ENCODE peak calls at places on chromosomes 4 and X, in five cellular contexts. H, M, K, L and J are unnamed samples. For H3K4me1, the result is how much of the 10 kb centered on the place peaks cover.

GRCh38 chr4:1711906-1712215 is 258 bp downstream of the SLBP start:
- DNase-seq in H (no peak), M (no peak), K (no peak), L (peak), J (no peak)

GRCh38 chrX:15336023-15336413 is 695 bp upstream of the PIGA start:
- DNase-seq in H (peak), M (no peak), K (no peak), L (peak), J (peak)

GRCh38 chr4:138609943-138610350 is 367.8 kb upstream of the SLC7A11 start:
- DNase-seq in H (no peak), M (peak), K (no peak), L (no peak), J (no peak)

GRCh38 chr4:148068065-148068911 is 336.4 kb downstream of the ARHGAP10 start:
- DNase-seq in H (no peak), M (no peak), K (no peak), L (no peak), J (no peak)

GRCh38 chr4:147782087-147782781 is 50.3 kb downstream of the ARHGAP10 start:
- DNase-seq in H (no peak), M (no peak), K (no peak), L (peak), J (no peak)

GRCh38 chr4:1960170-1960825 is 48.5 kb downstream of the NELFA start:
- DNase-seq in H (no peak), M (no peak), K (no peak), L (no peak), J (peak)

GRCh38 chr4:751676-752075 is 46.0 kb downstream of the PCGF3 start:
- DNase-seq in H (no peak), M (no peak), K (no peak), L (no peak), J (no peak)

GRCh38 chr4:89284828-89285227 is 22.8 kb downstream of the GPRIN3 start:
- DNase-seq in H (no peak), M (peak), K (no peak), L (no peak), J (no peak)

GRCh38 chr4:5143940-5144339 is 92.7 kb downstream of the STK32B start:
- DNase-seq in H (no peak), M (no peak), K (peak), L (no peak), J (no peak)

GRCh38 chr4:100288811-100289529 is 98.7 kb upstream of the DDIT4L start:
- DNase-seq in H (no peak), M (no peak), K (no peak), L (no peak), J (no peak)

GRCh38 chrX:45843518-45843917 is 642.8 kb upstream of the DIPK2B start:
- DNase-seq in H (no peak), M (no peak), K (no peak), L (peak), J (no peak)

GRCh38 chr4:83109480-83110221 is 4.9 kb downstream of the PLAC8 start:
- DNase-seq in H (peak), M (peak), K (no peak), L (peak), J (peak)

GRCh38 chr4:118969359-118969758 is 80.7 kb downstream of the SYNPO2 start:
- DNase-seq in H (peak), M (peak), K (no peak), L (no peak), J (peak)

GRCh38 chr4:40301592-40301991 is 33.5 kb upstream of the CHRNA9 start:
- DNase-seq in H (peak), M (no peak), K (no peak), L (peak), J (no peak)
- H3K4me1 ChIP-seq in H (under half), M (under half), K (under half), L (half or more), J (under half)

DNA sequence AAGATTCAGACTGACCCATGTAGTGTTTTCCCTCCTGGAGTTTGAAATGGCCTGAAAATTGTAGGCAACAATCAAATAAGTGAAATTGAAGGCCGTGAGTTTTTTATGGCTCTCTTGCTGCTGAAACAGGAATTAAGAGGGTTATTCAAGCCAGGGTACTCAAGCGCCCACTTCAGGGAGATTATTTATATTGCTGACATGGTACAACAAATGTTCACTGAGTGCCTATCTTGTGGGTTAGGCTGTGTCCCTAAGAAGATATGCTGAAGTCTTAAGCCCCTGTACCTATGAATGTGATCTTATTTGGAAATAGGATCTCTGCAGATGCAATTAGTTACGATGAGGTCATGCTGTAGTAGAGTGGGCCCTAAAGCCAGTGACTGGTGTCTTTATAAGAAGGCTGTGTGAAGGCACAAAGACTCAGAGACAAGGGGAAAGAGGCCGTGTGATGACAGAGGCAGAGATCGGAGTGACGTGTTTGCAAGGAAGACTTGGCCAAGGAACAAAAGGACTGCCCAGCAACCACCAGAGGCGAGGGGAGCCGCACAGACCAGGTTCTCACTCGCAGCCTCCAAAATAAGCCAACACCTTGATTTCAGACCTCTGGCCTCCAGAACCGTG is 72.9 kb downstream of the MED28 start:
- DNase-seq in H (no peak), M (no peak), K (no peak), L (no peak), J (no peak)
- H3K27ac ChIP-seq in H (no peak), M (no peak), K (no peak), L (no peak), J (no peak)

GRCh38 chr4:145484240-145484846 is 2.7 kb downstream of the SMAD1 start:
- DNase-seq in H (no peak), M (no peak), K (no peak), L (no peak), J (no peak)

GRCh38 chr4:145488310-145488709 is 6.7 kb downstream of the SMAD1 start:
- DNase-seq in H (no peak), M (no peak), K (no peak), L (no peak), J (no peak)

GRCh38 chr4:145486603-145487002 is 5.0 kb downstream of the SMAD1 start:
- DNase-seq in H (no peak), M (no peak), K (no peak), L (no peak), J (no peak)

GRCh38 chr4:145485120-145485519 is 3.5 kb downstream of the SMAD1 start:
- DNase-seq in H (no peak), M (no peak), K (no peak), L (no peak), J (no peak)

GRCh38 chr4:145487626-145488025 is 6.0 kb downstream of the SMAD1 start:
- DNase-seq in H (no peak), M (no peak), K (no peak), L (peak), J (no peak)
- H3K4me1 ChIP-seq in H (half or more), M (under half), K (under half), L (under half), J (under half)

GRCh38 chr4:20046179-20046578 is 205.5 kb upstream of the SLIT2 start:
- DNase-seq in H (no peak), M (no peak), K (no peak), L (no peak), J (no peak)

GRCh38 chr4:20044936-20045335 is 206.8 kb upstream of the SLIT2 start:
- DNase-seq in H (no peak), M (no peak), K (no peak), L (no peak), J (no peak)

GRCh38 chr4:20044502-20044911 is 207.2 kb upstream of the SLIT2 start:
- DNase-seq in H (no peak), M (no peak), K (no peak), L (no peak), J (no peak)

GRCh38 chr4:20043992-20044391 is 207.7 kb upstream of the SLIT2 start:
- DNase-seq in H (no peak), M (no peak), K (no peak), L (no peak), J (no peak)

DNA sequence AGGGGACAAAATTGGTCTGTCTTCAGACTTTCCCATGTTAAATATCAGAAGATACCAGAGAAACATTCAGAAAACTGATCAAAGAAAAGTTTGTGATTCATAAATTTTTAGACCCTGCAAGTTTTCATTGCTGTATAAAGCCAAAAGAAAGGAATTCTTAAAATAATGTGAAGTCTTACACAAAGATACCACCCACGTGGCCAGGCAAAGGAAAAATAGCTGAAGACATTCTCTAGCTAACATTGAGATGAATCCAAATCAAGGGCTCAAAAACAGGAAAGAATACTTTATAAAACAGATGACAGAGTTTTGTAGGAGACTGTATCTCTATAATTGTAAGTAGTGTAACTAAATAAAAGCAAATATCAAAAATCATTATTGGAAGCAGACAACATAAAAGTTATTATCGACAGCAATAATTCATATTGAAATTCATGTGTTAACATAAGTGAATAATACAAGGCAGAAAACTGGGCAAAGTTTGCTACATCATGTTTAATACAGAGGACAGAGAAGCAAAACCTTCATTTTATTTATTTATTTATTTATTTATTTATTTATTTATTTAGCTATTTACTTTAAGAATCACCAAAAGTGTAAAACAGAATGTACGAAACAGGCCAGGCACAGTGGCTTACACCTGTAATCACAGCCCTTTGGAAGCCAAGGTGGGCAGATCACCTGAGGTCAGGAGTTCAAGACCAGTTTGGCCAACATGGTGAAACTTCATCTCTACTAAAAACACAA is 204.6 kb upstream of the SLIT2 start:
- DNase-seq in H (no peak), M (no peak), K (no peak), L (no peak), J (no peak)
- H3K27ac ChIP-seq in H (no peak), M (no peak), K (no peak), L (no peak), J (no peak)

DNA sequence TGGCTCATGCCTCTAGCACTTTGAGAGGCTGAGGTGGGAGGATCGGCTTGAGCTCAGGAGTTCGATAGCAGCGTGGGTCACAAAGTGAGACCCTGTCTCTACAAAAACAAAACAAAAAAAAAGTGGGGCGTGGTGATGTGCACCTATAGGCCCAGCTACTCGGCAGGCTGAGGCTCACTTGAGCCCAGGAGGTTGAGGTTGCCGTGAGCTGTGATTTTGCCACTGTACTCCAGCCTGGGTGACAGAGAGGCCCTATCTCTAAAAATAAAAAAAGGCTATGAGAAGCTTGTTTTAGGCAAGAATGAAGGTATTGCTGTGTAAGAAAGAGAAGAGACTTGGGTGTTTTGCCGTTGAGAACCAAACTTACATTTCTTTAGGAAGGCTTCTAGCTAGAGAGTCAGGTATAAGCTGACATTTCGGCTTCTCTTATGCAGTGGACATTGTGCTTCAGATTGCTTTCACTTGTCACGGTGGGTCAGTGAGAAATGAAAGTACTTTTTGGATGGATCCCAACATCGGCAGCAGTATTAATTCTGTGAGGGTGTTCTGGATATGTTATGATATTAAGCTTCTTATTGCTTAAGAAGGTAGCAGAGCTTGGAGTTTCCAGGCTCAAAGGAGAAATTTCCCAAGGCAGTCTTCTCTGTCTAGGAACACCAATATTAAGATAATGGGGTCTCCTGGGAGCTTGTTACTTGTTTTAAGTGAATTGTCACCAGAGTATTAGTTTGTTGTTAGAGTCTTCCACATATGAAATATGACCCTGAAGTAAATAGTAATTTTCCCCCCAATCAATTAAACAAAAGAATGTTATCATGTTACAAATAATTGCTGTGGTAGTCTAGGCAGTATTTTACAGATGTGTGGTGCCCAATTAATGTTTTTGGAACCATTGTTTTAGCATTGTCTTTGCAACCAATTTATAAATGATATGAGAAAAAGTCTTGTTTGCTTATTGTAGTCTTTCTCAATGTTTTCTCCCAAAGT is 17.6 kb downstream of the TMEM131L start:
- DNase-seq in H (no peak), M (no peak), K (no peak), L (no peak), J (no peak)
- H3K4me1 ChIP-seq in H (under half), M (under half), K (under half), L (half or more), J (under half)

DNA sequence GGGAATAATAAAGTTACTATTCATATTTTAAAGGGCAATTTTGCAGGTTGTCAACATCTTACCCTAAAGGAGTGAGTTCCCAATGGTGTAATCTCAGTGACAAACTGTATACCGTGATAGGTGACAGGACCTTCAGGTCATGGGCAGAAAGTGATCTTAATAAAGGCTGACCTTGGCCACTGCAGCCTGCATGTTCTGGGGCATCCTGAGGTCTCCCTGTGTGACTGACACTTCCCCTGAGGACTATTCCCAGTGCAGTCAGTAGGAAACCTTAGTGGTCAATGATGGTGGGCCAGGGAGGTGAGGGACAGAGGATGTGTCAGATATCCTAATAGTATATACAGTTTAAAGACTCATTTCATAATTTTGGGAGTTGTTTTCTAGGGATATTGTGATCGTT is 137.2 kb downstream of the SHROOM3 start:
- DNase-seq in H (no peak), M (no peak), K (no peak), L (no peak), J (no peak)
- H3K27ac ChIP-seq in H (no peak), M (no peak), K (no peak), L (no peak), J (no peak)

DNA sequence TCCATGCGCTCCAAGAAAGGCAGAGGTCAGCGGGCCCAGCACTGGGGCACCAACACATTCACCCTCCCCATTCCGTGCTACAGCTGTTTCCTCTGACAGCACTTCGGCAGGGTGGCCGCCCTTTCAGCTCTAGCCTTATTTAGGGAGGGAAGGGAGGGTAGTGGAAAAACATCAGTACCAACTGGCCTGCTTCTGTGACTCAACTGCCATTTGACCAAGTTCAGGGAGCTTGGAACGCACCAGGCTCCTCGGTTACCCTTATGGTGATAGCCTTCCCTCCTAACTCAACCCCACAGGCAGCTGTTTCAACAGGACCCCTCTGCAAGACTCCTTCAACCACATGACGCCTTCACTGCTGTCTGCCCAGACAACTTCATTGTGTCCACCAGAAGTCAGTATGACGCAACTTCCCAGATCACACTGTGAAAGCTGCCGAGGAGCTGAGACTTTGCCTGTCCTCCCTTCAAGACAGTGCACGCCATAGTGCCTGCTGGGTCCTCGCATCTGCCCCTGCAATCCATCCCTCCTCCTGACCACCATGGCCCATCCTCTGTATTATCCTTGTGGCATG is 132.2 kb downstream of the AFAP1 start:
- DNase-seq in H (no peak), M (no peak), K (no peak), L (no peak), J (no peak)
- H3K4me1 ChIP-seq in H (half or more), M (under half), K (under half), L (under half), J (under half)

DNA sequence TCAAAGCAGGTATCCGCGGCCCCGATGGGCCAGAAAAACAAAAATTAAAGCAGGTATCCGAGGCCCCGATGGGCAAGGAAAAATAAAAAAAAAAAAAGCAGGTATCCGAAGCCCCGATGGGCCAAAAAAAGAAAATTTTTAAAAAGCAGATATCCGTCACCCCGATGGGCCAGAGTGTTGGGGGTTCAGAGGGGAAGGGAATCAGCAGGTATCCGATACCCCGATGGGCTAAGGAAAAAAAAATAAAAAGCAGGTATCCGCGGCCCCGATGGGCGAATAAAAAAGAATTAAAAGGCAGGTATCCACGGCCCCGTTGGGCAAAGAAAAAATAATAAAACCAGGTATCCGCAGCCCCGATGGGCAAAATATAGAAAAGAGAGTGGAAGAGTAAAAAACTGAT is 289.0 kb downstream of the CHIC1 start:
- DNase-seq in H (no peak), M (no peak), K (no peak), L (no peak), J (no peak)
- H3K27ac ChIP-seq in H (peak), M (no peak), K (no peak), L (peak), J (no peak)

GRCh38 chr4:128524311-128524710 is 236.7 kb upstream of the PGRMC2 start:
- DNase-seq in H (peak), M (peak), K (peak), L (no peak), J (peak)
- H3K4me1 ChIP-seq in H (under half), M (under half), K (under half), L (under half), J (under half)

DNA sequence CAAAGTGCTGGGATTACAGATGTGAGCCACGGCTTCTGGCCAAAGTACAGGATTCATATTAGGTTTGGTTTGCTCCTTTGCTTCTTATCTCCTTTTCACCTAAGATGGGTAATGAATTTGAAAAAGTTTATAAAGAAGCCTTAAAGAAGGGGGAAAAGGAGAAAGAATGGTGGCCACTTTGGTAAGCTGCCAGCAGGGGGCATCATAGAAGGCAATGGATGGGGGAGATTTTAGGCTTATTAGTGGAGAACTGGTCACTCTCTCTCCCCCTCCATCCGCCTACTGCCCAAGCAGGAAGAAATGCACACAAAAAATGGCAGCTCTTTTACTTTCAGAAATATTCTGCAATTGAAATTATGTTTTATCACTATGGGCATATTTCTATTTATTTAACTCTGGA is 32.0 kb downstream of the SPARCL1 start:
- DNase-seq in H (no peak), M (no peak), K (no peak), L (peak), J (no peak)
- H3K27ac ChIP-seq in H (peak), M (no peak), K (no peak), L (no peak), J (no peak)